ENCODE peak calls at places on chromosomes 7 and 10, in seven cellular contexts. D is neuronal stem cell, Y is IMR-90, L is H1, R is mesendoderm, O is mesenchymal stem cell, M is H9. S is an unnamed sample.
A peak's percentile ranks its signal among the peaks of the same experiment; 100 is the strongest.

GRCh38 chr10:110163192-110163773 is 44.1 kb upstream of the MXI1 start:
- DNase-seq in D (no peak), Y (no peak), L (no peak), R (peak; percentile 81), O (no peak), M (peak; percentile 24), S (no peak)

GRCh38 chr7:5419523-5420107 is 4.0 kb downstream of the TNRC18 start:
- DNase-seq in D (peak; percentile 73), Y (no peak), L (peak; percentile 81), R (peak; percentile 58), O (peak; percentile 34), M (peak; percentile 53), S (no peak)

GRCh38 chr7:10412426-10413019 is 561.1 kb upstream of the PHF14 start:
- DNase-seq in D (peak; percentile 29), Y (peak; percentile 1), L (no peak), R (peak; percentile 35), O (peak; percentile 49), M (no peak), S (peak; percentile 19)

GRCh38 chr10:47033541-47034270 is 122.5 kb downstream of the PTPN20 start:
- DNase-seq in D (no peak), Y (no peak), L (no peak), R (no peak), O (no peak), M (no peak), S (no peak)

GRCh38 chr7:135335628-135336139 is 102.0 kb downstream of the STRA8 start:
- DNase-seq in D (peak; percentile 87), Y (peak; percentile 28), L (peak; percentile 93), R (peak; percentile 98), O (peak; percentile 22), M (peak; percentile 98), S (peak; percentile 82)

GRCh38 chr7:1812693-1813393 is 142.8 kb downstream of the ELFN1 start:
- DNase-seq in D (peak; percentile 14), Y (no peak), L (no peak), R (peak; percentile 58), O (no peak), M (no peak), S (no peak)

GRCh38 chr7:28766359-28766758 is 191.8 kb downstream of the TRIL start:
- DNase-seq in D (no peak), Y (no peak), L (no peak), R (no peak), O (no peak), M (no peak), S (no peak)

GRCh38 chr10:96560970-96561887 is 25.6 kb downstream of the TM9SF3 start:
- DNase-seq in D (no peak), Y (peak; percentile 48), L (no peak), R (no peak), O (no peak), M (no peak), S (no peak)

GRCh38 chr10:35838080-35838479 is 196.0 kb upstream of the FZD8 start:
- DNase-seq in D (no peak), Y (no peak), L (no peak), R (no peak), O (no peak), M (no peak), S (no peak)

GRCh38 chr7:20964214-20964613 is 177.5 kb upstream of the SP8 start:
- DNase-seq in D (no peak), Y (no peak), L (no peak), R (peak; percentile 46), O (peak; percentile 35), M (no peak), S (no peak)

GRCh38 chr10:52883996-52884871 is 111.7 kb upstream of the MBL2 start:
- DNase-seq in D (peak; percentile 75), Y (peak; percentile 67), L (peak; percentile 75), R (peak; percentile 90), O (peak; percentile 73), M (peak; percentile 77), S (peak; percentile 78)

GRCh38 chr10:118569241-118569881 is 26.1 kb downstream of the PRLHR start:
- DNase-seq in D (no peak), Y (peak; percentile 27), L (no peak), R (no peak), O (peak; percentile 26), M (no peak), S (no peak)

GRCh38 chr7:94059747-94060146 is 55.6 kb upstream of the BET1 start:
- DNase-seq in D (no peak), Y (peak; percentile 70), L (no peak), R (no peak), O (peak; percentile 98), M (no peak), S (peak; percentile 61)

GRCh38 chr10:69413221-69413865 is 3.4 kb downstream of the TACR2 start:
- DNase-seq in D (peak; percentile 59), Y (peak; percentile 70), L (peak; percentile 83), R (peak; percentile 86), O (peak; percentile 81), M (peak; percentile 89), S (peak; percentile 29)

GRCh38 chr10:43006490-43006889 is 70.4 kb upstream of the RET start:
- DNase-seq in D (no peak), Y (no peak), L (no peak), R (no peak), O (no peak), M (no peak), S (no peak)

GRCh38 chr10:4503076-4503475 is 322.9 kb upstream of the AKR1E2 start:
- DNase-seq in D (no peak), Y (peak; percentile 10), L (no peak), R (peak; percentile 38), O (no peak), M (no peak), S (peak; percentile 15)

GRCh38 chr10:129055966-129056365 is 411.1 kb upstream of the MGMT start:
- DNase-seq in D (no peak), Y (no peak), L (no peak), R (no peak), O (no peak), M (no peak), S (no peak)

GRCh38 chr10:92064506-92064905 is 140.9 kb downstream of the BTAF1 start:
- DNase-seq in D (no peak), Y (peak; percentile 48), L (no peak), R (no peak), O (no peak), M (no peak), S (no peak)

GRCh38 chr10:102669206-102670064 is 25.2 kb downstream of the TRIM8 start:
- DNase-seq in D (no peak), Y (peak; percentile 43), L (peak; percentile 89), R (peak; percentile 47), O (peak; percentile 72), M (peak; percentile 60), S (peak; percentile 32)

GRCh38 chr10:102222798-102223197 is 3.3 kb upstream of the ELOVL3 start:
- DNase-seq in D (no peak), Y (no peak), L (no peak), R (no peak), O (no peak), M (no peak), S (peak; percentile 41)

GRCh38 chr10:48224979-48225560 is 49.4 kb downstream of the FRMPD2 start:
- DNase-seq in D (no peak), Y (no peak), L (no peak), R (no peak), O (peak; percentile 7), M (peak; percentile 3), S (peak; percentile 82)

GRCh38 chr7:139387594-139387993 is 27.9 kb downstream of the LUC7L2 start:
- DNase-seq in D (no peak), Y (no peak), L (no peak), R (no peak), O (no peak), M (no peak), S (no peak)

GRCh38 chr10:19689231-19689630 is 127.0 kb upstream of the PLXDC2 start:
- DNase-seq in D (no peak), Y (no peak), L (no peak), R (no peak), O (no peak), M (no peak), S (no peak)

GRCh38 chr10:19688344-19688743 is 127.9 kb upstream of the PLXDC2 start:
- DNase-seq in D (no peak), Y (no peak), L (no peak), R (no peak), O (no peak), M (no peak), S (peak; percentile 71)

GRCh38 chr10:19683965-19684364 is 132.3 kb upstream of the PLXDC2 start:
- DNase-seq in D (no peak), Y (peak; percentile 59), L (no peak), R (no peak), O (no peak), M (no peak), S (no peak)

GRCh38 chr10:19683326-19683725 is 132.9 kb upstream of the PLXDC2 start:
- DNase-seq in D (no peak), Y (peak; percentile 37), L (no peak), R (no peak), O (no peak), M (no peak), S (peak; percentile 59)
- H3K4ac ChIP-seq in D (no peak overlapping the region), Y (no peak overlapping the region), L (no peak overlapping the region), R (no peak overlapping the region), O (no peak overlapping the region), M (no peak overlapping the region), S (no peak overlapping the region)

GRCh38 chr7:79341902-79342301 is 111.6 kb downstream of the MAGI2 start:
- DNase-seq in D (no peak), Y (no peak), L (no peak), R (no peak), O (no peak), M (no peak), S (no peak)
- H2BK120ac ChIP-seq in D (no peak overlapping the region), Y (no peak overlapping the region), L (no peak overlapping the region), R (no peak overlapping the region), O (no peak overlapping the region), M (no peak overlapping the region), S (no peak overlapping the region)

DNA sequence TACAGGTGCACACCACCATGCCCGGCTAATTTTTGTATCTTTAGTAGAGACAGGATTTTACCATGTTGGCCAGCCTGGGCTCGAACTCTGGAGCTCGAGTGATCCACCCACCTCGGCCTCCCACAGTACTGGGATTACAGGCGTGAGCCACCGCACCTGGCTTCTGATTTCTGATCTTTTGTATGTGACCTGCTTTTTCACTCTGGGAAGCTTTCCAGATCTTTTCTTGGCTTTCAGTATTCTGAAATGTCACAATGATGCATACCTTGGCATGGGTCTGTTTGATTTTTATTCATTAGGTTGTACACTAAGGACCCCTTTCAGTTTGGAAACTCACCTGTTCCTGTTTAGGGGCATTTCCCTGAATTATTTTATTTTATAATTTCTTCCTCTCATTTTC is 41.6 kb downstream of the PROSER2 start:
- DNase-seq in D (no peak), Y (no peak), L (no peak), R (no peak), O (no peak), M (no peak), S (no peak)
- H3K4ac ChIP-seq in D (no peak overlapping the region), Y (no peak overlapping the region), L (no peak overlapping the region), R (no peak overlapping the region), O (no peak overlapping the region), M (no peak overlapping the region), S (no peak overlapping the region)

GRCh38 chr7:105377903-105378302 is 10.8 kb downstream of the SRPK2 start:
- DNase-seq in D (no peak), Y (no peak), L (no peak), R (no peak), O (no peak), M (no peak), S (no peak)
- H2BK120ac ChIP-seq in D (no peak overlapping the region), Y (no peak overlapping the region), L (no peak overlapping the region), R (no peak overlapping the region), O (no peak overlapping the region), M (no peak overlapping the region), S (no peak overlapping the region)

GRCh38 chr10:51532044-51532443 is 167.4 kb downstream of the CSTF2T start:
- DNase-seq in D (no peak), Y (no peak), L (no peak), R (no peak), O (no peak), M (no peak), S (no peak)
- H3K4ac ChIP-seq in D (no peak overlapping the region), Y (no peak overlapping the region), L (no peak overlapping the region), R (no peak overlapping the region), O (no peak overlapping the region), M (no peak overlapping the region), S (no peak overlapping the region)

GRCh38 chr10:72852428-72852827 is 41.1 kb upstream of the OIT3 start:
- DNase-seq in D (no peak), Y (no peak), L (no peak), R (no peak), O (no peak), M (no peak), S (peak; percentile 8)
- H2BK120ac ChIP-seq in D (no peak overlapping the region), Y (no peak overlapping the region), L (no peak overlapping the region), R (no peak overlapping the region), O (no peak overlapping the region), M (no peak overlapping the region), S (no peak overlapping the region)

S was measured in trophoblast cell.